ENCODE peak calls at places on chromosomes 3 and 15, in five cellular contexts. E is GM23338, Q is HL-60, F is HCT116, T is Panc1. L is an unnamed sample.

GRCh38 chr3:32577621-32578556 is 7.2 kb upstream of the DYNC1LI1 start:
- DNase-seq in E (no peak), F (no peak), T (no peak), Q (peak), L (no peak)

GRCh38 chr3:154301556-154301955 is 22.7 kb downstream of the DHX36 start:
- DNase-seq in Q (no peak), E (no peak), F (no peak), T (no peak), L (no peak)

GRCh38 chr3:123286308-123287023 is 84.7 kb downstream of the SEC22A start:
- DNase-seq in T (peak), Q (peak), F (peak), E (peak), L (peak)

GRCh38 chr3:31197941-31198340 is 303.5 kb upstream of the GADL1 start:
- DNase-seq in Q (no peak), E (no peak), T (no peak), F (no peak), L (no peak)

GRCh38 chr3:115503386-115503785 is 119.9 kb upstream of the GAP43 start:
- DNase-seq in Q (no peak), E (no peak), F (no peak), T (no peak), L (no peak)

GRCh38 chr3:170207717-170208116 is 14.5 kb upstream of the PRKCI start:
- DNase-seq in Q (no peak), F (no peak), T (no peak), E (no peak), L (no peak)

GRCh38 chr15:100769043-100769974 is 110.3 kb upstream of the ALDH1A3 start:
- DNase-seq in Q (no peak), F (no peak), T (no peak), E (no peak), L (no peak)

GRCh38 chr15:82051664-82052063 is 5.8 kb upstream of the MEX3B start:
- DNase-seq in T (no peak), F (no peak), Q (no peak), E (no peak), L (no peak)

GRCh38 chr3:52319921-52320595 is 3.9 kb downstream of the DNAH1 start:
- DNase-seq in Q (no peak), E (no peak), T (no peak), F (no peak), L (no peak)

GRCh38 chr15:48062476-48062875 is 58.3 kb upstream of the SLC24A5 start:
- DNase-seq in T (no peak), F (no peak), E (no peak), Q (no peak), L (no peak)

GRCh38 chr3:71107926-71108325 is 475.6 kb downstream of the FOXP1 start:
- DNase-seq in Q (no peak), T (no peak), F (no peak), E (no peak), L (no peak)

GRCh38 chr3:145721273-145721805 is 439.6 kb downstream of the PLOD2 start:
- DNase-seq in Q (no peak), T (no peak), F (no peak), E (peak), L (no peak)

GRCh38 chr15:90637693-90638092 is 79.5 kb upstream of the BLM start:
- DNase-seq in T (no peak), E (no peak), F (no peak), Q (no peak), L (no peak)

GRCh38 chr15:49471733-49472132 is 48.7 kb downstream of the FGF7 start:
- DNase-seq in F (no peak), Q (no peak), E (no peak), T (no peak), L (no peak)

GRCh38 chr15:41958002-41958420 is 14.3 kb downstream of the EHD4 start:
- DNase-seq in E (no peak), T (no peak), F (no peak), Q (no peak), L (no peak)

GRCh38 chr3:49359623-49360022 is 1.5 kb upstream of the GPX1 start:
- DNase-seq in T (no peak), F (no peak), E (no peak), Q (no peak), L (no peak)

GRCh38 chr3:55587476-55587875 is 100.4 kb upstream of the WNT5A start:
- DNase-seq in Q (no peak), T (no peak), F (no peak), E (no peak), L (no peak)

GRCh38 chr3:153285194-153285641 is 123.2 kb downstream of the RAP2B start:
- DNase-seq in E (peak), F (no peak), Q (no peak), T (no peak), L (peak)

GRCh38 chr3:72065236-72065635 is 280.3 kb upstream of the PROK2 start:
- DNase-seq in E (no peak), Q (no peak), F (no peak), T (no peak), L (no peak)

GRCh38 chr15:45618813-45619212 is 16.0 kb upstream of the SQOR start:
- DNase-seq in F (no peak), E (no peak), Q (no peak), T (no peak), L (no peak)

GRCh38 chr3:42830437-42831320 is 21.4 kb downstream of the ACKR2 start:
- DNase-seq in T (no peak), Q (peak), E (peak), F (peak), L (peak)

GRCh38 chr3:149783576-149783975 is 8.8 kb downstream of the ANKUB1 start:
- DNase-seq in Q (no peak), T (no peak), E (no peak), F (no peak), L (peak)

GRCh38 chr3:27185231-27185989 is 183.8 kb downstream of the NEK10 start:
- DNase-seq in Q (no peak), E (peak), T (no peak), F (no peak), L (no peak)

GRCh38 chr15:100187677-100188076 is 154.1 kb downstream of the ADAMTS17 start:
- DNase-seq in E (no peak), F (no peak), Q (no peak), T (no peak), L (no peak)

GRCh38 chr3:184479426-184480126 is 82.0 kb upstream of the EPHB3 start:
- DNase-seq in T (no peak), F (no peak), Q (no peak), E (no peak), L (no peak)

GRCh38 chr3:191269289-191270085 is 59.7 kb upstream of the CCDC50 start:
- DNase-seq in E (no peak), Q (no peak), T (no peak), F (no peak), L (no peak)

GRCh38 chr3:99578339-99578970 is 59.9 kb upstream of the COL8A1 start:
- DNase-seq in E (no peak), Q (no peak), F (no peak), T (no peak), L (no peak)

GRCh38 chr3:9754678-9755077 is 4.9 kb downstream of the OGG1 start:
- DNase-seq in F (no peak), T (no peak), Q (no peak), E (no peak), L (no peak)

GRCh38 chr15:60721706-60722105 is 242.8 kb upstream of the ICE2 start:
- DNase-seq in T (no peak), F (no peak), E (no peak), Q (no peak), L (no peak)

GRCh38 chr3:194541483-194541882 is 54.7 kb upstream of the ATP13A3 start:
- DNase-seq in E (no peak), Q (no peak), F (no peak), T (no peak), L (no peak)

GRCh38 chr3:147797095-147797494 is 387.9 kb downstream of the ZIC1 start:
- DNase-seq in Q (no peak), E (no peak), T (no peak), F (no peak), L (no peak)

GRCh38 chr3:49785565-49786356 is 581 bp downstream of the IP6K1 start:
- DNase-seq in Q (no peak), T (no peak), F (no peak), E (peak), L (no peak)

DNA sequence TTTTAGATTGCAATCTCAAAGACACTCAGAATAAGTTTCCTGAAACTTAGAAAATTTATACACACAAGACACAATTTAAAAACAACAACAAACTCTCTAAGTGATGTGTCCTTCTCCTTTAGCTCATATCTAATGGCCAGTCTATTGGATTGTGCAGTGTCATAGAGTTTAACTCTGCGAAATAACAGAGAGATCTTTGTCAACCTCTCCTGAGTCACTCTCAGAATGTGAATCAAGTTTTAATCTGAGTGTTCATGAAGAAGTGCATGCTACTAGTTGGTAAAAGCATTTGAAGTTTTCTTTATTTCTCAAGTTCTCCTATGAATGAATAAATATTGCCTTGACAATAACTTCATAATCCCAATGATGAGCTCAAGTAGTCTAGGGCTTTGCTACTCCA is 284.5 kb upstream of the DNAJC19 start:
- DNase-seq in F (no peak), Q (no peak), E (no peak), T (no peak), L (no peak)
- TF ChIP-seq REST in F (no peak), Q (no peak), E (no peak), T (no peak), L (no peak)

GRCh38 chr3:176579741-176580185 is 617.5 kb downstream of the TBL1XR1 start:
- DNase-seq in T (no peak), F (no peak), Q (no peak), E (no peak), L (no peak)

GRCh38 chr3:176581589-176581988 is 615.7 kb downstream of the TBL1XR1 start:
- DNase-seq in T (no peak), E (no peak), Q (no peak), F (no peak), L (no peak)

GRCh38 chr3:176587089-176587488 is 610.2 kb downstream of the TBL1XR1 start:
- DNase-seq in E (no peak), F (no peak), Q (no peak), T (no peak), L (no peak)

DNA sequence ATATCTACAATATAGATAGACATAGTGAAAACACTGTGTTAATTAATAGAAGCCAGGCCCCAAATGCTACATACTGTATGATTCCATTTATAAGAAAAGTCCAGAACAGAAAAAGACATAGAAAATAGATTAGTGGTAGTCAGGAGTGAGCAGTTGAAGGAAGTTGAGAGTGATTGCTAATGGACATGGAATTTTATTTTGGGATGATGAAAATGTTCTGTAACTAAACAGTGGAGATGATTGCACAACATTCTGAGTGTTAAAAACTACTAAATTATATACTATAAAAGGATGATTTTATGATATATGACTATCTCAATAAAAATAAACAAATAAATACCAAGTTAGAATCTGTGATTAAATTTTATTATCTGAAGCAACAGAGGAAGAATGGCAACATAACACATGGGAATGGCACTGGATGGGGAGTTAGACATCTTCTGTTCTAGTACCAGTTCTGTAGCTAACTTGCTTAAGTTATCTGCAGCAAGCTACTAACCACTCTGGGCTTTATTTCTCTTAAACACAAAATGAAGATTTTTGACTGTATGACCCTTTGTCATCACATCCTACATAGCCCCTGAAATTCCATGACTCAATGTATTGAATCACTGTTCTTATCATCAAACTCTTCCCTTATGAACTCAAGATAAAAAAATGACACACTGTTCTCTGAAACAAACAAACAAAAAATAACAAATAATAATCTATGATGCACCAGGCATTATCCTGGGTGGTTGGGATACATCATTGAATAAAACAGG is 612.7 kb downstream of the TBL1XR1 start:
- DNase-seq in F (no peak), T (no peak), Q (no peak), E (no peak), L (no peak)
- TF ChIP-seq REST in F (no peak), T (no peak), Q (no peak), E (no peak), L (no peak)

GRCh38 chr3:12946661-12947316 is 105.4 kb upstream of the RPL32 start:
- DNase-seq in T (no peak), E (no peak), Q (no peak), F (no peak), L (no peak)

GRCh38 chr3:12947504-12948369 is 106.4 kb upstream of the RPL32 start:
- DNase-seq in F (no peak), T (no peak), Q (peak), E (peak), L (peak)

GRCh38 chr3:12944413-12944812 is 103.0 kb upstream of the RPL32 start:
- DNase-seq in Q (no peak), T (no peak), F (no peak), E (peak), L (no peak)

GRCh38 chr3:12944849-12945248 is 103.5 kb upstream of the RPL32 start:
- DNase-seq in T (no peak), F (no peak), Q (no peak), E (peak), L (no peak)

DNA sequence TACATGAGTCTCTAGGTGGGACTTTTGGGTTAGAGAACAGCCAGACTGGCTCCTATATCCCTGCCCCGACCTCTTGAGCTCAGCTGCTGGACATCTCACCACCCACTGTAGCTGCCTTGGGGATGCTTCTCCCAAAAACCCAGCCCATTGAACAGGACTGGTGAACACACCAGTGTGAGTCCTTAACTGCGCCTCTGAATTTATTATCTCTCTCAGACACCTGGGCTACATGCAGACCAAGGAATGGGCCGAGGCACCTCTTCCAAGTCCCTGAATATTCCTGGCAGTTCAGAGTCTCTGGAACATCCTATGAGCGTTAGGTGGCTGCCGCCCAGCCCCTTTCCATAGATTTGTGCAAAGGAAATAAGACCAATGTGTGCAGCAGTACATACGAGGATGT is 104.8 kb upstream of the RPL32 start:
- DNase-seq in Q (no peak), F (no peak), E (no peak), T (no peak), L (no peak)
- TF ChIP-seq REST in Q (no peak), F (no peak), E (no peak), T (no peak), L (no peak)

DNA sequence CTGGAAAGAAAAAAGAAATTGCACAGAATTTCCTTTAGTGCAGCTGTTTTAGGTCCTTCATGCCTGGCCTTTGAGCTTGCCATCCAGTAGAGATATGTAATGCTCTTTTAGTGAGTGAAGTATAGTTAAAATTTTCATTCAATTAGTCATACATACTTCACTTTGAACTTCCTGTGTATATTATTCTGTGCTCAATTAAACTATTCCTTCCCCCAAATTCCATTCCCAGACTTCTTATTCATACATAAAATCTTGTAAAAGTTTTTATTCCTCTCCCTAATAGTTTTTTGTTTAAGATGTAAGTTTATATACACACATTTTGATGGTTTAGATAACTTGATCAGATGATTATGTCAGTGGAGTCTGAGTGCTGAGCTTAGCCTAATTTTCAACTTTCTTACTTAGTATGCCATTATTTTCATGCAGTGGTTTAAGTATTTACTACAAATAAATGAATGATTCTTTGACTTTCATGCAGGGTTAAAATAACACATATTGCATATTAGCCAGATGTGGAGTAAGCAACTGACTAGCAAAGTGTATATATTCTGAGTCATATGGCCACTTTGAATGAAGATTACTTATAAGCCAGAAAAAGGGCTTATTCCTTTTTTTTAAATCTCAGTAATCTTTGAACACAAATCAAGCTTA is 42.5 kb upstream of the ABHD10 start:
- DNase-seq in T (no peak), F (peak), Q (no peak), E (no peak), L (peak)
- TF ChIP-seq REST in T (no peak), F (no peak), Q (no peak), E (no peak), L (no peak)

GRCh38 chr15:75570119-75570518 is 9.0 kb downstream of the PTPN9 start:
- DNase-seq in F (no peak), T (no peak), E (no peak), Q (no peak), L (no peak)

GRCh38 chr15:75578206-75578947 is 738 bp downstream of the PTPN9 start:
- DNase-seq in T (no peak), Q (peak), E (peak), F (no peak), L (peak)

GRCh38 chr15:75573643-75574384 is 5.3 kb downstream of the PTPN9 start:
- DNase-seq in E (peak), T (no peak), F (no peak), Q (no peak), L (no peak)

GRCh38 chr15:75577401-75578205 is 1.5 kb downstream of the PTPN9 start:
- DNase-seq in T (no peak), E (peak), Q (no peak), F (no peak), L (no peak)

GRCh38 chr15:75573001-75573400 is 6.1 kb downstream of the PTPN9 start:
- DNase-seq in T (no peak), F (no peak), Q (no peak), E (no peak), L (no peak)
- TF ChIP-seq REST in T (no peak), F (no peak), Q (no peak), E (no peak), L (no peak)

GRCh38 chr3:61522629-61523028 is 38.7 kb upstream of the PTPRG start:
- DNase-seq in Q (no peak), E (no peak), F (no peak), T (no peak), L (no peak)

GRCh38 chr3:61518590-61518989 is 42.8 kb upstream of the PTPRG start:
- DNase-seq in T (no peak), E (no peak), Q (no peak), F (no peak), L (no peak)

GRCh38 chr3:61522064-61522463 is 39.3 kb upstream of the PTPRG start:
- DNase-seq in F (no peak), E (peak), T (no peak), Q (no peak), L (no peak)

GRCh38 chr3:61524933-61525332 is 36.4 kb upstream of the PTPRG start:
- DNase-seq in E (no peak), F (no peak), Q (no peak), T (no peak), L (no peak)

DNA sequence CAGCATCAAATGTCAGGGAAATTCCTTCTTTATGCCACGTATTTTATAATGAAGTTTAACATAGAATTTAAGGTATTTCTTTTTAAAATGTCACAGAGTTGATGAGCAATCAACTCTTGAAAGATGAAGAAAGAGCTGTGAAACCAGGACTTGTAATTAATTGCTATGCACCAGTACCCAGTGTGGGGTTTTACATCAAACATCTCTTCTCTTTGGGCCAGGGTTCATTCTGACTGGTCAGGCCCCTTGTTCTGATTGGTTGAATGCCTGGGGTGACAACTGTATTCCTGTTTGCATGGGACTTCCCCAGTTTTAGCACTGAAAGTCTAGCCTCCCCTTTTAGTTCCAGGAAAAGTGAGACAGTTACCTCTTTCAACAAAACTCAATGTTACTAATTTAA is 40.1 kb upstream of the PTPRG start:
- DNase-seq in E (peak), Q (no peak), F (no peak), T (no peak), L (no peak)
- TF ChIP-seq REST in E (no peak), Q (no peak), F (no peak), T (no peak), L (no peak)